ENCODE peak calls at places on chromosomes 13 and 19, in eight cellular contexts. R is lung microvascular endothelial cell; M is dermis blood vessel endothelial cell; Z is dermis microvascular lymphatic vessel endothelial cell; D is AG09309; I is WTC11; V is RWPE1; J is activated naive CD8-positive, alpha-beta T cell treated with anti-CD3 and anti-CD28 coated beads, Interleukin-2, amount 50 U/mL, for 24 hours. B is an unnamed sample.

GRCh38 chr19:18854982-18855381 is 23.2 kb downstream of the UPF1 start:
- DNase-seq in R (no peak), M (no peak), Z (no peak), D (no peak), I (no peak), V (no peak), J (no peak), B (no peak)

GRCh38 chr13:75670496-75670895 is 34.4 kb downstream of the LMO7 start:
- DNase-seq in R (peak; percentile 39), M (peak; percentile 36), Z (peak; percentile 66), D (no peak), I (no peak), V (no peak), J (no peak), B (no peak)

GRCh38 chr19:51470966-51471365 is 7.4 kb upstream of the CEACAM18 start:
- DNase-seq in R (no peak), M (no peak), Z (no peak), D (no peak), I (no peak), V (no peak), J (no peak), B (no peak)

GRCh38 chr13:111210488-111210887 is 95.4 kb downstream of the ARHGEF7 start:
- DNase-seq in R (peak; percentile 54), M (peak; percentile 60), Z (peak; percentile 58), D (peak; percentile 68), I (no peak), V (peak; percentile 57), J (no peak), B (no peak)

GRCh38 chr19:44019498-44019897 is 5.7 kb upstream of the ZNF222 start:
- DNase-seq in R (no peak), M (no peak), Z (no peak), D (no peak), I (no peak), V (no peak), J (no peak), B (no peak)

GRCh38 chr19:19445911-19446361 is 40.5 kb downstream of the GATAD2A start:
- DNase-seq in R (peak; percentile 23), M (no peak), Z (no peak), D (no peak), I (no peak), V (no peak), J (no peak), B (peak; percentile 61)

GRCh38 chr19:17348700-17349099 is 11.3 kb downstream of the GTPBP3 start:
- DNase-seq in R (peak; percentile 88), M (peak; percentile 92), Z (peak; percentile 93), D (no peak), I (peak; percentile 54), V (no peak), J (no peak), B (peak; percentile 94)

GRCh38 chr19:19155495-19156219 is 14.4 kb downstream of the MEF2B start:
- DNase-seq in R (no peak), M (no peak), Z (no peak), D (no peak), I (no peak), V (no peak), J (no peak), B (no peak)

GRCh38 chr19:8811315-8812172 is 20.6 kb downstream of the ZNF558 start:
- DNase-seq in R (no peak), M (no peak), Z (no peak), D (no peak), I (no peak), V (no peak), J (no peak), B (no peak)

GRCh38 chr19:7197760-7198696 is 96.2 kb downstream of the INSR start:
- DNase-seq in R (peak; percentile 95), M (peak; percentile 94), Z (peak; percentile 96), D (peak; percentile 86), I (peak; percentile 87), V (peak; percentile 94), J (peak; percentile 88), B (peak; percentile 98)

GRCh38 chr19:49631279-49631588 is 8.7 kb downstream of the RRAS start:
- DNase-seq in R (peak; percentile 24), M (peak; percentile 57), Z (peak; percentile 45), D (no peak), I (no peak), V (no peak), J (no peak), B (no peak)

GRCh38 chr13:101576452-101576851 is 124.0 kb downstream of the ITGBL1 start:
- DNase-seq in R (peak; percentile 92), M (peak; percentile 18), Z (peak; percentile 55), D (no peak), I (no peak), V (no peak), J (no peak), B (no peak)

GRCh38 chr19:1266818-1267440 is 2.2 kb upstream of the CIRBP start:
- DNase-seq in R (peak; percentile 62), M (peak; percentile 76), Z (peak; percentile 55), D (no peak), I (peak; percentile 79), V (no peak), J (peak; percentile 85), B (peak; percentile 95)

GRCh38 chr13:106182404-106182803 is 353.1 kb downstream of the EFNB2 start:
- DNase-seq in R (peak; percentile 83), M (peak; percentile 16), Z (peak; percentile 29), D (peak; percentile 77), I (no peak), V (peak; percentile 73), J (no peak), B (no peak)

GRCh38 chr19:55526216-55527196 is 10.4 kb downstream of the SBK2 start:
- DNase-seq in R (peak; percentile 53), M (peak; percentile 63), Z (peak; percentile 61), D (no peak), I (no peak), V (no peak), J (no peak), B (peak; percentile 76)

GRCh38 chr19:52474351-52475127 is 21.2 kb downstream of the ZNF578 start:
- DNase-seq in R (no peak), M (peak; percentile 5), Z (no peak), D (no peak), I (no peak), V (no peak), J (no peak), B (no peak)

GRCh38 chr13:41428155-41428554 is 29.2 kb upstream of the RGCC start:
- DNase-seq in R (peak; percentile 2), M (peak; percentile 49), Z (peak; percentile 21), D (no peak), I (peak; percentile 60), V (no peak), J (peak; percentile 45), B (no peak)

GRCh38 chr13:113722921-113723320 is 36.1 kb upstream of the TMEM255B start:
- DNase-seq in R (no peak), M (no peak), Z (no peak), D (no peak), I (no peak), V (no peak), J (no peak), B (peak; percentile 53)

GRCh38 chr19:42420055-42420544 is 7.1 kb downstream of the LIPE start:
- DNase-seq in R (peak; percentile 65), M (peak; percentile 75), Z (peak; percentile 63), D (no peak), I (peak; percentile 69), V (peak; percentile 71), J (peak; percentile 80), B (no peak)

GRCh38 chr13:90365130-90365529 is 982.4 kb upstream of the MIR17HG start:
- DNase-seq in R (no peak), M (no peak), Z (peak; percentile 8), D (no peak), I (no peak), V (no peak), J (no peak), B (no peak)

GRCh38 chr13:80000679-80001509 is 340.0 kb downstream of the SPRY2 start:
- DNase-seq in R (peak; percentile 52), M (no peak), Z (no peak), D (no peak), I (no peak), V (no peak), J (no peak), B (no peak)

GRCh38 chr13:100673831-100674362 is 698 bp downstream of the TMTC4 start:
- DNase-seq in R (peak; percentile 91), M (peak; percentile 91), Z (peak; percentile 89), D (peak; percentile 27), I (no peak), V (peak; percentile 80), J (peak; percentile 25), B (no peak)

B was measured in posterior vena cava.